ENCODE peak calls at places on chromosome 16, in ten cellular contexts. J is neuronal stem cell; H is activated naive CD8-positive, alpha-beta T cell treated with anti-CD3 and anti-CD28 coated beads, Interleukin-2, amount 50 U/mL, for 24 hours; Z is naive thymus-derived CD4-positive, alpha-beta T cell; M is mucosa of descending colon; Y is tibial artery; L is MCF 10A; G is activated T-helper 1 cell treated with anti-CD3 and anti-CD28 coated beads, Interleukin-12 subunit alpha, Interleukin-12 subunit beta, Interleukin-2, Interleukin-4 antibody, amounts not matched to agents 30 ng/mL and 10 ng/mL and 1 ng/mL, durations not matched to agents 14 hours and 24 hours and 36 hours; T is sciatic nerve; N is heart right ventricle. E is an unnamed sample.

GRCh38 chr16:54928016-54928356 is 2.7 kb upstream of the IRX5 start:
- DNase-seq in T (no peak), L (peak), M (no peak), Z (no peak), N (no peak), H (no peak), J (peak), G (no peak), Y (no peak), E (no peak)

GRCh38 chr16:10324210-10324609 is 61.7 kb upstream of the ATF7IP2 start:
- DNase-seq in H (no peak), M (no peak), L (no peak), J (no peak), Y (no peak), G (no peak), Z (no peak), N (no peak), T (no peak), E (no peak)

GRCh38 chr16:27978876-27979275 is 84.6 kb downstream of the GSG1L start:
- DNase-seq in M (no peak), L (no peak), N (no peak), H (no peak), Y (no peak), T (peak), J (no peak), G (no peak), Z (no peak), E (no peak)

GRCh38 chr16:28136751-28137434 is 73.4 kb upstream of the GSG1L start:
- DNase-seq in Y (no peak), J (no peak), Z (no peak), G (peak), N (no peak), M (no peak), H (no peak), T (no peak), L (no peak), E (peak)

GRCh38 chr16:14489460-14489859 is 140.6 kb downstream of the PARN start:
- DNase-seq in M (no peak), Z (no peak), J (no peak), N (no peak), H (peak), G (no peak), T (no peak), Y (no peak), L (no peak), E (no peak)

GRCh38 chr16:79165541-79165940 is 435.0 kb downstream of the MAF start:
- DNase-seq in Y (no peak), T (no peak), H (no peak), L (no peak), N (no peak), J (no peak), Z (no peak), M (no peak), G (no peak), E (no peak)

GRCh38 chr16:2090819-2091721 is 43.3 kb downstream of the TSC2 start:
- DNase-seq in L (no peak), H (no peak), Y (no peak), G (no peak), Z (no peak), N (peak), M (peak), T (peak), J (peak), E (peak)

GRCh38 chr16:85902366-85903155 is 3.6 kb downstream of the IRF8 start:
- DNase-seq in M (no peak), G (peak), J (no peak), H (peak), Z (peak), T (no peak), L (no peak), N (no peak), Y (no peak), E (no peak)

GRCh38 chr16:68229431-68230175 is 6.3 kb downstream of the ESRP2 start:
- DNase-seq in G (no peak), N (no peak), T (peak), Z (no peak), L (peak), J (no peak), Y (peak), H (peak), M (peak), E (peak)

GRCh38 chr16:81514041-81514559 is 69.5 kb downstream of the CMIP start:
- DNase-seq in J (no peak), H (no peak), L (no peak), Y (peak), M (no peak), G (no peak), Z (no peak), N (no peak), T (no peak), E (no peak)

GRCh38 chr16:70712359-70712758 is 26.5 kb upstream of the MTSS2 start:
- DNase-seq in L (no peak), M (no peak), N (no peak), Z (no peak), Y (no peak), H (no peak), G (no peak), T (no peak), J (no peak), E (no peak)

GRCh38 chr16:4344659-4345438 is 6.3 kb downstream of the PAM16 start:
- DNase-seq in N (no peak), L (no peak), H (no peak), T (no peak), Z (no peak), J (no peak), Y (no peak), G (no peak), M (no peak), E (peak)

GRCh38 chr16:88606146-88606757 is 32.1 kb upstream of the IL17C start:
- DNase-seq in L (no peak), N (no peak), T (no peak), J (no peak), G (no peak), Z (no peak), H (no peak), M (no peak), Y (no peak), E (no peak)

GRCh38 chr16:11585460-11586374 is 1.0 kb downstream of the LITAF start:
- DNase-seq in H (no peak), Z (peak), N (peak), Y (no peak), J (no peak), M (peak), G (no peak), L (peak), T (peak), E (no peak)

GRCh38 chr16:57019746-57020145 is 30.4 kb downstream of the NLRC5 start:
- DNase-seq in Z (no peak), M (no peak), J (no peak), Y (no peak), T (no peak), L (no peak), H (no peak), G (no peak), N (no peak), E (no peak)

GRCh38 chr16:24700549-24701392 is 28.7 kb upstream of the TNRC6A start:
- DNase-seq in Z (no peak), L (peak), M (peak), H (no peak), T (peak), J (no peak), Y (peak), G (no peak), N (peak), E (peak)

GRCh38 chr16:87210949-87211348 is 106.2 kb downstream of the C16orf95 start:
- DNase-seq in N (no peak), L (peak), M (no peak), T (no peak), H (no peak), J (no peak), Y (no peak), Z (no peak), G (no peak), E (no peak)

GRCh38 chr16:7303014-7303676 is 29.5 kb upstream of the RBFOX1 start:
- DNase-seq in M (no peak), L (no peak), T (no peak), N (peak), Z (no peak), H (no peak), J (peak), G (no peak), Y (no peak), E (no peak)

GRCh38 chr16:14486520-14487303 is 143.3 kb downstream of the PARN start:
- DNase-seq in T (peak), Y (peak), H (no peak), M (peak), J (no peak), N (peak), L (peak), Z (no peak), G (no peak), E (peak)

GRCh38 chr16:71914802-71915201 is 19.5 kb downstream of the IST1 start:
- DNase-seq in M (no peak), N (no peak), G (no peak), Z (no peak), T (no peak), Y (no peak), J (no peak), L (no peak), H (no peak), E (no peak)

GRCh38 chr16:932831-933330 is 37.9 kb downstream of the LMF1 start:
- DNase-seq in T (no peak), J (no peak), L (no peak), H (no peak), M (no peak), Z (no peak), N (no peak), Y (no peak), G (no peak), E (no peak)

GRCh38 chr16:74760007-74760767 is 14.4 kb downstream of the FA2H start:
- DNase-seq in Z (no peak), T (peak), N (no peak), H (no peak), J (no peak), Y (no peak), M (no peak), L (no peak), G (no peak), E (no peak)

GRCh38 chr16:77212736-77213541 is 13.7 kb downstream of the SYCE1L start:
- DNase-seq in G (peak), N (peak), M (peak), Z (peak), Y (no peak), H (peak), T (peak), J (peak), L (peak), E (no peak)

GRCh38 chr16:69107311-69107962 is 2.0 kb downstream of the HAS3 start:
- DNase-seq in Z (no peak), H (no peak), J (peak), N (peak), T (no peak), M (peak), G (no peak), L (no peak), Y (peak), E (no peak)

GRCh38 chr16:4262303-4262835 is 10.5 kb downstream of the TFAP4 start:
- DNase-seq in Y (no peak), J (no peak), N (no peak), M (no peak), L (no peak), Z (no peak), G (no peak), H (no peak), T (no peak), E (no peak)